ENCODE peak calls at places on chromosomes 7 and 10, in four cellular contexts. One of them, this sample, is unnamed.
A peak's percentile ranks its signal among the peaks of the same experiment; 100 is the strongest.

GRCh38 chr10:22851865-22852239 is 76.0 kb upstream of the ARMC3 start:
- DNase-seq in HCT116: no peak
- DNase-seq in HepG2: peak; percentile 38
- DNase-seq in SK-N-SH: no peak
- DNase-seq in this sample: no peak

GRCh38 chr7:2124604-2125345 is 108.0 kb downstream of the MAD1L1 start:
- DNase-seq in HCT116: no peak
- DNase-seq in HepG2: no peak
- DNase-seq in SK-N-SH: no peak
- DNase-seq in this sample: no peak

GRCh38 chr10:43857206-43857952 is 208.7 kb upstream of the ZNF32 start:
- DNase-seq in HCT116: no peak
- DNase-seq in HepG2: no peak
- DNase-seq in SK-N-SH: peak; percentile 69
- DNase-seq in this sample: no peak

GRCh38 chr10:23375366-23375765 is 30.8 kb upstream of the C10orf67 start:
- DNase-seq in HCT116: no peak
- DNase-seq in HepG2: no peak
- DNase-seq in SK-N-SH: no peak
- DNase-seq in this sample: no peak

GRCh38 chr7:1692500-1693418 is 22.7 kb downstream of the ELFN1 start:
- DNase-seq in HCT116: no peak
- DNase-seq in HepG2: no peak
- DNase-seq in SK-N-SH: peak; percentile 14
- DNase-seq in this sample: no peak

GRCh38 chr7:92944633-92945032 is 108.3 kb upstream of the CDK6 start:
- DNase-seq in HCT116: no peak
- DNase-seq in HepG2: no peak
- DNase-seq in SK-N-SH: no peak
- DNase-seq in this sample: no peak

GRCh38 chr7:151240942-151241754 is 7.3 kb downstream of the SMARCD3 start:
- DNase-seq in HCT116: no peak
- DNase-seq in HepG2: no peak
- DNase-seq in SK-N-SH: no peak
- DNase-seq in this sample: no peak

GRCh38 chr10:77939561-77940001 is 13.0 kb upstream of the DLG5 start:
- DNase-seq in HCT116: no peak
- DNase-seq in HepG2: no peak
- DNase-seq in SK-N-SH: no peak
- DNase-seq in this sample: no peak

GRCh38 chr10:13489035-13489434 is 39.8 kb downstream of the BEND7 start:
- DNase-seq in HCT116: no peak
- DNase-seq in HepG2: no peak
- DNase-seq in SK-N-SH: no peak
- DNase-seq in this sample: no peak

GRCh38 chr7:118648002-118648401 is 423.5 kb downstream of the ANKRD7 start:
- DNase-seq in HCT116: no peak
- DNase-seq in HepG2: no peak
- DNase-seq in SK-N-SH: no peak
- DNase-seq in this sample: no peak

GRCh38 chr7:2651336-2651735 is 19.6 kb downstream of the TTYH3 start:
- DNase-seq in HCT116: no peak
- DNase-seq in HepG2: peak; percentile 58
- DNase-seq in SK-N-SH: no peak
- DNase-seq in this sample: no peak

GRCh38 chr7:5692112-5692844 is 89.2 kb downstream of the RNF216 start:
- DNase-seq in HCT116: no peak
- DNase-seq in HepG2: peak; percentile 71
- DNase-seq in SK-N-SH: peak; percentile 54
- DNase-seq in this sample: no peak

GRCh38 chr7:70052691-70053090 is 454.4 kb downstream of the AUTS2 start:
- DNase-seq in HCT116: no peak
- DNase-seq in HepG2: no peak
- DNase-seq in SK-N-SH: no peak
- DNase-seq in this sample: no peak

GRCh38 chr10:5976689-5977470 is 463 bp downstream of the IL15RA start:
- DNase-seq in HCT116: peak; percentile 18
- DNase-seq in HepG2: no peak
- DNase-seq in SK-N-SH: no peak
- DNase-seq in this sample: no peak

GRCh38 chr7:120168066-120168465 is 104.9 kb upstream of the KCND2 start:
- DNase-seq in HCT116: no peak
- DNase-seq in HepG2: no peak
- DNase-seq in SK-N-SH: no peak
- DNase-seq in this sample: no peak

GRCh38 chr10:129057856-129058663 is 409.0 kb upstream of the MGMT start:
- DNase-seq in HCT116: no peak
- DNase-seq in HepG2: no peak
- DNase-seq in SK-N-SH: no peak
- DNase-seq in this sample: no peak

GRCh38 chr10:6115411-6115800 is 26.6 kb downstream of the RBM17 start:
- DNase-seq in HCT116: no peak
- DNase-seq in HepG2: no peak
- DNase-seq in SK-N-SH: no peak
- DNase-seq in this sample: no peak

GRCh38 chr10:53487019-53487983 is 714.7 kb upstream of the MBL2 start:
- DNase-seq in HCT116: no peak
- DNase-seq in HepG2: no peak
- DNase-seq in SK-N-SH: no peak
- DNase-seq in this sample: no peak

GRCh38 chr7:46450871-46451270 is 529.8 kb upstream of the IGFBP3 start:
- DNase-seq in HCT116: no peak
- DNase-seq in HepG2: no peak
- DNase-seq in SK-N-SH: no peak
- DNase-seq in this sample: no peak

GRCh38 chr10:78570633-78571032 is 498.1 kb upstream of the ZMIZ1 start:
- DNase-seq in HCT116: no peak
- DNase-seq in HepG2: no peak
- DNase-seq in SK-N-SH: no peak
- DNase-seq in this sample: no peak

GRCh38 chr7:37448057-37448636 is 517 bp downstream of the ELMO1 start:
- DNase-seq in HCT116: no peak
- DNase-seq in HepG2: no peak
- DNase-seq in SK-N-SH: peak; percentile 86
- DNase-seq in this sample: no peak

GRCh38 chr10:93991596-93992284 is 2.0 kb upstream of the PLCE1 start:
- DNase-seq in HCT116: peak; percentile 26
- DNase-seq in HepG2: peak; percentile 57
- DNase-seq in SK-N-SH: no peak
- DNase-seq in this sample: no peak

GRCh38 chr7:74306737-74307469 is 17.7 kb downstream of the CLIP2 start:
- DNase-seq in HCT116: no peak
- DNase-seq in HepG2: no peak
- DNase-seq in SK-N-SH: peak; percentile 64
- DNase-seq in this sample: no peak

GRCh38 chr10:11192304-11193018 is 174.8 kb downstream of the CELF2 start:
- DNase-seq in HCT116: no peak
- DNase-seq in HepG2: no peak
- DNase-seq in SK-N-SH: no peak
- DNase-seq in this sample: no peak

GRCh38 chr10:6530966-6531365 is 49.1 kb downstream of the PRKCQ start:
- DNase-seq in HCT116: no peak
- DNase-seq in HepG2: no peak
- DNase-seq in SK-N-SH: no peak
- DNase-seq in this sample: no peak

GRCh38 chr7:139560678-139561077 is 37.2 kb downstream of the CLEC2L start:
- DNase-seq in HCT116: no peak
- DNase-seq in HepG2: no peak
- DNase-seq in SK-N-SH: peak; percentile 55
- DNase-seq in this sample: no peak

GRCh38 chr10:116044722-116045374 is 228.2 kb downstream of the GFRA1 start:
- DNase-seq in HCT116: no peak
- DNase-seq in HepG2: no peak
- DNase-seq in SK-N-SH: no peak
- DNase-seq in this sample: no peak

GRCh38 chr10:105269011-105269410 is 627.9 kb downstream of the SORCS3 start:
- DNase-seq in HCT116: no peak
- DNase-seq in HepG2: no peak
- DNase-seq in SK-N-SH: no peak
- DNase-seq in this sample: no peak
- TF ChIP-seq POLR2AphosphoS5 in HCT116: no peak
- TF ChIP-seq POLR2AphosphoS5 in HepG2: no peak
- TF ChIP-seq POLR2AphosphoS5 in SK-N-SH: no peak
- TF ChIP-seq POLR2AphosphoS5 in this sample: no peak

GRCh38 chr7:44979481-44980392 is 922 bp upstream of the MYO1G start:
- DNase-seq in HCT116: no peak
- DNase-seq in HepG2: no peak
- DNase-seq in SK-N-SH: no peak
- DNase-seq in this sample: no peak
- H3K4me3 ChIP-seq in HCT116: no peak overlapping the region
- H3K4me3 ChIP-seq in HepG2: no peak overlapping the region
- H3K4me3 ChIP-seq in SK-N-SH: no peak overlapping the region
- H3K4me3 ChIP-seq in this sample: peak overlapping the region; percentile 37

DNA sequence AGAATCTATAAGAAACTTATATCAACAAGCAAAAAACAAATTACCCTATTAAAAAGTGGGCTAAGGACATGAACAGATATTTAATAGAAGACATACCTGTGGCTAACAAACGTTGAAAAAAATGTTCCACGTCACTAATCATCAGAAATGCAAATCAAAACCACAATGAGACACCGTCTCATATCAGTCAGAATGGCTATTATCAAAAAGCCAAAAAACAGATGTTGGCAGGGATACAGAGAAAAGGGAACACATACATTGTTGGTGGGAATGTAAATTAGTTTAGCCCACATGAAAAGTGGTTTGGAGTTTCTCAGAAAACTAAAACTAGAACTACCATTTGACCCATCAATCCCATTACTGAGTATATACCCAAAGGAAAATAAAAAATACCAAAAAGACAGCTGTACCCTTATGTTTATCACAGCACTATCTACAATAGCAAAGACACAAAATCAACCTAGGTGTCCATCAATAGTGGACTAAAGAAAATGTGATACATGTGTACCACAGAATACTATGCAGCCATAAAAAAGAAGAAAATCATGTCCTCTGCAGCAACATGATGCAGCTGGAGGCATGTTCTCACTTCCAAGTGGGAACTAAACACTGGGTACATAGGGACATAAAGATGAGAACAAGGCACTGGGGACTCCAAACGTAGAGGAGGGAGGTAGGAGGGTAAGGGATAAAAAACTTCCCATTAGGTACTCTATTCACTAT is 83.8 kb upstream of the TMEM168 start:
- DNase-seq in HCT116: no peak
- DNase-seq in HepG2: no peak
- DNase-seq in SK-N-SH: no peak
- DNase-seq in this sample: no peak
- H3K9ac ChIP-seq in HCT116: no peak overlapping the region
- H3K9ac ChIP-seq in HepG2: no peak overlapping the region
- H3K9ac ChIP-seq in SK-N-SH: no peak overlapping the region
- H3K9ac ChIP-seq in this sample: no peak overlapping the region

GRCh38 chr7:55075464-55075971 is 56.7 kb downstream of the EGFR start:
- DNase-seq in HCT116: no peak
- DNase-seq in HepG2: no peak
- DNase-seq in SK-N-SH: no peak
- DNase-seq in this sample: no peak

GRCh38 chr7:55072251-55072650 is 53.4 kb downstream of the EGFR start:
- DNase-seq in HCT116: no peak
- DNase-seq in HepG2: no peak
- DNase-seq in SK-N-SH: no peak
- DNase-seq in this sample: no peak

GRCh38 chr7:55071411-55072188 is 52.8 kb downstream of the EGFR start:
- DNase-seq in HCT116: no peak
- DNase-seq in HepG2: no peak
- DNase-seq in SK-N-SH: no peak
- DNase-seq in this sample: no peak

GRCh38 chr7:55073051-55073511 is 54.3 kb downstream of the EGFR start:
- DNase-seq in HCT116: no peak
- DNase-seq in HepG2: no peak
- DNase-seq in SK-N-SH: no peak
- DNase-seq in this sample: no peak

GRCh38 chr7:55074008-55074499 is 55.2 kb downstream of the EGFR start:
- DNase-seq in HCT116: peak; percentile 95
- DNase-seq in HepG2: peak; percentile 44
- DNase-seq in SK-N-SH: no peak
- DNase-seq in this sample: no peak
- TF ChIP-seq POLR2AphosphoS5 in HCT116: no peak
- TF ChIP-seq POLR2AphosphoS5 in HepG2: no peak
- TF ChIP-seq POLR2AphosphoS5 in SK-N-SH: no peak
- TF ChIP-seq POLR2AphosphoS5 in this sample: no peak

GRCh38 chr10:101064415-101065030 is 2.7 kb downstream of the KAZALD1 start:
- DNase-seq in HCT116: no peak
- DNase-seq in HepG2: no peak
- DNase-seq in SK-N-SH: no peak
- DNase-seq in this sample: no peak
- H3K4me3 ChIP-seq in HCT116: no peak overlapping the region
- H3K4me3 ChIP-seq in HepG2: no peak overlapping the region
- H3K4me3 ChIP-seq in SK-N-SH: no peak overlapping the region
- H3K4me3 ChIP-seq in this sample: no peak overlapping the region

GRCh38 chr10:73506074-73506473 is 10.2 kb upstream of the PPP3CB start:
- DNase-seq in HCT116: no peak
- DNase-seq in HepG2: no peak
- DNase-seq in SK-N-SH: no peak
- DNase-seq in this sample: no peak
- H3K9ac ChIP-seq in HCT116: no peak overlapping the region
- H3K9ac ChIP-seq in HepG2: no peak overlapping the region
- H3K9ac ChIP-seq in SK-N-SH: no peak overlapping the region
- H3K9ac ChIP-seq in this sample: no peak overlapping the region

DNA sequence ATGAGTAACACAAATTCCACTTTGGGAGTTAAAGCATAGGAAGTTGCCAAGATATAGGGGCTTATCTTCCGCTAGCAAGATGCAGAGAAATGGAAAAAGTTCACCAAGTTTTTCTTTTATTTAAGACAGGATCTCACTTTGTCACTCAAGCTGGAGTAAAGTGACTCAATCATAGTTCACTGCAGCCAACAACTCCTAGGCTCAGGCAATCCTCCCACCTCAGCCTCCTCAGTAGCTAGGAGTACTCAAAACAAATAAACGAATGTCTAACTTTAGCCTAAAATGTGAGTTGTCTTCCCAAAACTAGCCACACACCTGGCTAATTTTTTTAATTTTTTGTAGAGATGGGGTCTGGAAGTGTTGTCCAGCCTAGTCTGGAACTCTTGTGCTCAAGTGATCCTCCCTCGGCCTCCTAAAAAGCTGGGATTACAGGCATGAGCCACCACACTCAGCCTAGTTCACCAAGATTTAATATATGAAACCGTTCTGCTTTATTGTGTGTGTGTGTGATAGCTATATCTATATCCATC is 9.9 kb downstream of the VIM start:
- DNase-seq in HCT116: no peak
- DNase-seq in HepG2: no peak
- DNase-seq in SK-N-SH: no peak
- DNase-seq in this sample: no peak
- TF ChIP-seq POLR2AphosphoS5 in HCT116: no peak
- TF ChIP-seq POLR2AphosphoS5 in HepG2: no peak
- TF ChIP-seq POLR2AphosphoS5 in SK-N-SH: no peak
- TF ChIP-seq POLR2AphosphoS5 in this sample: no peak